ENCODE peak calls at places on chromosomes 6 and 20, in five cellular contexts. C is HCT116, B is adrenal gland, F is right lobe of liver, E is Peyer's patch. L is an unnamed sample.

GRCh38 chr6:133590196-133590595 is 298.7 kb upstream of the TCF21 start:
- DNase-seq in C (no peak), B (no peak), F (no peak), E (no peak), L (no peak)

GRCh38 chr6:52243282-52243893 is 912 bp downstream of the IL17F start:
- DNase-seq in C (no peak), B (no peak), F (no peak), E (no peak), L (no peak)

GRCh38 chr6:170522565-170523183 is 30.4 kb downstream of the PSMB1 start:
- DNase-seq in C (peak; percentile 12), B (no peak), F (no peak), E (no peak), L (no peak)

GRCh38 chr6:74927299-74927698 is 278.6 kb downstream of the COL12A1 start:
- DNase-seq in C (no peak), B (no peak), F (no peak), E (no peak), L (no peak)

GRCh38 chr6:75317503-75318206 is 33.1 kb upstream of the TMEM30A start:
- DNase-seq in C (no peak), B (no peak), F (no peak), E (no peak), L (no peak)

GRCh38 chr6:56356431-56356830 is 109.1 kb upstream of the COL21A1 start:
- DNase-seq in C (no peak), B (no peak), F (no peak), E (no peak), L (no peak)

GRCh38 chr6:57252975-57253374 is 30.9 kb upstream of the RAB23 start:
- DNase-seq in C (no peak), B (no peak), F (no peak), E (no peak), L (no peak)

GRCh38 chr6:83270971-83271714 is 78.0 kb downstream of the RWDD2A start:
- DNase-seq in C (peak; percentile 55), B (no peak), F (no peak), E (no peak), L (no peak)

GRCh38 chr20:10449270-10449669 is 14.2 kb downstream of the SLX4IP start:
- DNase-seq in C (no peak), B (no peak), F (no peak), E (no peak), L (no peak)

GRCh38 chr6:99612551-99613397 is 6.1 kb downstream of the PRDM13 start:
- DNase-seq in C (no peak), B (no peak), F (no peak), E (no peak), L (no peak)

GRCh38 chr20:4471221-4471620 is 250.5 kb upstream of the PRND start:
- DNase-seq in C (no peak), B (no peak), F (no peak), E (no peak), L (no peak)

GRCh38 chr6:45813943-45814342 is 201.7 kb downstream of the CLIC5 start:
- DNase-seq in C (no peak), B (no peak), F (no peak), E (no peak), L (no peak)

GRCh38 chr6:8506123-8506522 is 70.8 kb upstream of the SLC35B3 start:
- DNase-seq in C (no peak), B (no peak), F (no peak), E (no peak), L (no peak)

GRCh38 chr6:116060572-116061283 is at the start of gene FRK:
- DNase-seq in C (peak; percentile 62), B (no peak), F (peak; percentile 63), E (no peak), L (peak; percentile 13)
- TF ChIP-seq POLR2A in C (no peak), B (no peak), F (peak; percentile 71), E (peak; percentile 77), L (no peak)

DNA sequence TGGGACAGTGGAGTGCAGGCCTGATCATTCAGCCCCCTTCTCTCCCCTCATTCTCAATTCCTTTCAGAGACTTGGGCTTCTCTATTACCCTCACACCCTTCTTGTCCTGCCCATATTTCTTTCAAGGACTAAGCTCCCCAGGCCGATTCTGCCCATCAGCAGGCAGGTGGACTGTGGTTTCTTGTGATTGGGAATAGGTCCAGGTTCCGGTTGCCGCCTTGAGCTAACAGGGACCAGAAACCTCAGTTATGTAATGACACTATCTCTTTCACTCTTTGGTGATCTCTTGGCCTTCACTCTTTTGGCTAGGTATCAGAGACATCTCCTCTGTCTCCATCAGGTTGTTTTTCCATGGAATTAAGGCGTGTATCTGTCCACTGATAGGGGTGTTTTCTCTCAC is 6.5 kb downstream of the MUCL3 start:
- DNase-seq in C (no peak), B (no peak), F (no peak), E (no peak), L (no peak)
- H3K27ac ChIP-seq in C (no peak overlapping the region), B (no peak overlapping the region), F (no peak overlapping the region), E (no peak overlapping the region), L (no peak overlapping the region)

DNA sequence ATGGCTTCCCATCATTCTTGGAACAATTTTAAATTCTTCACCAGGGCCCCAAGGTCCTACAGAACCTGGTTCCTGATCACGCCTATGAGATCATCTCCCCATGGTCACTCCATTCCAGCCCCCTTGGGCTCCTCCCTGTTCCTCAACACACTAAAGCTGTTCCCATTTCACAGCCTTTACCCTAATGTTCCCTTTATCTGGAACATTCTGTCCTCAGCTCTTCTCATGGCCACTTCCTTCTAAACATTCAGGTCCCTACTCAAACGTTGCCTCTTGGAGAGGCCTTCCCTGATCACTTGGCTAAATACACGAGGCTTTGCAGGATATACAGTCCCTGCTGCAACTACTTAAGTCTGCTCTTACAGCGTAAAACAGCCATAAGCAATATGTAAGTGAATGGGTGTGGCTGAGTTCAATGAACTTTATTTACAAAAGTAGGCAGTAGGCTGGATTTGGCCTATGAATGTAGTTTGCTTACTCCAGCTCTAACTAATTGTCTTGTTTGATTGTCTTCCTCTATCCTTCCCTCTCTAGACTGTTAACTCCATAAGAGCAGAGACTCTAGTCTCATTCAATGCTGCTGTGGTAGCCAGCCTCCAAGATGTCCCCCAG is 29.5 kb upstream of the TTPAL start:
- DNase-seq in C (no peak), B (no peak), F (no peak), E (no peak), L (no peak)
- H3K4me1 ChIP-seq in C (no peaks in the 10 kb centered on the region), B (no peaks in the 10 kb centered on the region), F (no peaks in the 10 kb centered on the region), E (peaks cover 23% of the 10 kb centered on the region), L (peaks cover 6% of the 10 kb centered on the region)

DNA sequence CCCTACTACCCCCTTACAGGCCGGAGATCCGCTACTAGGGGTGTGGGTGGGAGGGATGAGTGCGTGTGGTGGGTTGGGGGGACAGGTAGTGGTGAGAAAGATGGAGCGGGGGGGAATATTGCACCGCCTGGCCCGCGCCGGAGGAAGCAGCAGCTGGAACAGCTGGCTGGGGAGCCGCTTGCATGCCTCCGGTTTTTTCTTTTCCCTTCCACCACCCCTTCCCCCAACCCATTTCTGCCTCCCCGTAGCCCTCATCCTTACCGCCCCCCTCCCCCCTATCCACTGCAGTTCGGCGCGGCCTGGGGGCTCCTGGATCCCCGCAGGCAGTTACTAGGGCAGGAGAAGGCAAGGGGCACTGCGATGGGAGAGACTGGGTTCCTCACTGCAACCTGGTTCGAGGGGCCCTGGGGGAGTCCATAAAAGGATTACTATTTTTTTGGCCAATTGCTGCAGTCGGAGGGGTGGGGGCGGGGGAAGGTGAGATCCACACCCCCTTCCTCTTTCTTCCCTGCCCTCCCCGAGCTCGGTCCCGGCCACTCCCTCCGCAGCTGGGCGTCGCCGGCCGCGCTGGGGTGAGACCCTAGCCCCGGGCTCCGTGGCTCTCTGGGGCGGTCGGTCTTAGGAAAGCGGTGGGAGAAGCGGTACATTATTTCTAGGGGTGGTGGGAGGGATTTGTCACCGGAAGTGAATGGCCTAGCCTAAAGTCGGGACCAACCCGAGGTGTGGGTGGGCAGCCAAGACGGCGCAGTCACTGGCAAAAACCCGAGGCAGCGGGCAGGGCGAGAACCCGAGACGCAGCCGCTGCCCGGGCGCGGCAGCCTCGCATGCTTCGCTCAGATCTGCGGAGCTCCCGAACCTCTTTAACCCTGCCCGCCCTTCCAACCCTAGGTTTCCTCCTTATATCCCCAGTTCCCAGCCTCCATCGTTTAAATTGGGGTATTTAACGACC is 823 bp upstream of the TBCC start:
- DNase-seq in C (peak; percentile 74), B (peak; percentile 78), F (peak; percentile 88), E (peak; percentile 90), L (peak; percentile 76)
- TF ChIP-seq POLR2A in C (peak; percentile 73), B (peak; percentile 69), F (peak; percentile 76), E (peak; percentile 77), L (peak; percentile 49)

DNA sequence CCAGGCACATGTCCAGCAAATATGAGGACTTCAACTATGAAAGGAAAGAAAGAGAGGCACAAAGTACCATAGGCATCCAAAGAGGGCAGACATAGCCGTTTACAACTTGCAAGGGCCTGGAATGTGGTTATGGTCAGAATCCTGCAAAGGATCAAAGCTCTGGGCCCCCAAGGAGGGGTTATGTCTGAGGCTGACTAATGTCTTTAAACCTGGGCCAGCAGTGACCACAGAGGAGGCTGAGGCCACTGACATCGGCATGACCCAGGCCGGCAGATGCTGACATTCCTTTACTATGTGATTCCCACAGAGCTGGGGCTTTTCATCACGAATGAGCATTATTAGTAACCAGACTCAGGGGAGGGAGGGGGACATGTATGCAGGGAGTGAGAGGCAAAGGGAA is 861.1 kb downstream of the DHX35 start:
- DNase-seq in C (no peak), B (peak; percentile 23), F (no peak), E (no peak), L (no peak)
- H3K27ac ChIP-seq in C (no peak overlapping the region), B (no peak overlapping the region), F (no peak overlapping the region), E (no peak overlapping the region), L (no peak overlapping the region)

DNA sequence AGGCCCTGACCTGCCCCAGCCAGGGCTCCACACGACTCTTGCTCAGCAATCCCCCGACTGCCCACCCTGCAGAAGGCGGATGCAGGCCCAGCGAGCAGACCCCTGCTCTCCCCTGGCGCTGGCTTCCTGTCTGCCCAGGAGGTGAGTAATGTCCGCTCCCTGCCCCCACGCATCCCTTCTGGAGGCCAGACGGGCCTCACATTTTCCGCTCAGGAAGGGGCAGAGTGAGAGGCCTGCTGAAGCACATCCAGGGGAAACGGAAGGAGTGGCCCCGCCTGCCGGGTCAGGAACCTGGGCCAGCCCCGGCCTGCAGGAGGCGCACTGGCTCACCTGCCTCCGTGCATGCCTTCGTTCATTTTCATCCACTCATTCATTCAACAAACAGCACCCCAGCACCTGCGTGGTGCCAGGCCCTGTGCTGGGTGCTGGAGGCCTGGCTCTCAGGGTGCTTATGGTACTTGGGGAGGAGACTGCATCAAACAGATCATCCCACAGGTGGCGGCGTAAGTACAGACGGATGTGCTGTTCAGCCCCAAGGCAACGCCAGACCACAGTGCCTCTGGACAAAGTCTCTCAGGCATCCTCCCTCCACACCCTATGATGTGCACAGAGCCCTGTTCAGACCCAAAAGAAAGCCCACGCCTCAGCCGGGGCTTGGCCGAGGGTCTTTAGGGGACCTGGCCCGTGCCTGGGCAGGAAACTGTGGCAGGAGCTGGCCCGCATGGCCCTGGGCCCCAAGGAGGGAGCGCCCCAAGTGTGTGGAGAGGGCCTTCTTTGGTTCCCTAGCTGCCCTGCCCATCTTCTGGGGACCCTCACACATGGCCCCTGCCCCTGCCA is 112.1 kb downstream of the ASXL1 start:
- DNase-seq in C (peak; percentile 16), B (peak; percentile 73), F (peak; percentile 69), E (no peak), L (no peak)
- H3K4me1 ChIP-seq in C (no peaks in the 10 kb centered on the region), B (peaks cover 83% of the 10 kb centered on the region), F (peaks cover 11% of the 10 kb centered on the region), E (peaks cover 94% of the 10 kb centered on the region), L (peaks cover 18% of the 10 kb centered on the region)